ENCODE peak calls at places on chromosome 13, in six cellular contexts. E is stimulated activated CD4-positive, alpha-beta T cell treated with anti-CD3 and anti-CD28 coated beads, Interleukin-2, amount 100 ng/mL, for 48 hours; I is fibroblast of lung; R is mucosa of gallbladder; P is activated naive CD4-positive, alpha-beta T cell; Z is NCI-H1417. G is an unnamed sample.

GRCh38 chr13:32261567-32261966 is 53.6 kb downstream of the ZAR1L start:
- DNase-seq in P (no peak), E (no peak), Z (no peak), R (peak; percentile 81), I (peak; percentile 90), G (no peak)

GRCh38 chr13:31322025-31322424 is 122.2 kb downstream of the B3GLCT start:
- DNase-seq in E (no peak), R (no peak), I (peak; percentile 65), Z (no peak), P (no peak), G (no peak)

GRCh38 chr13:68927387-68928026 is 1180.1 kb upstream of the ATXN8OS start:
- DNase-seq in Z (no peak), R (no peak), I (peak; percentile 0), E (no peak), P (no peak), G (no peak)

GRCh38 chr13:32023698-32024097 is 7.9 kb upstream of the FRY start:
- DNase-seq in Z (no peak), P (no peak), R (no peak), E (no peak), I (peak; percentile 36), G (no peak)

GRCh38 chr13:23758783-23759527 is 130.2 kb downstream of the MIPEP start:
- DNase-seq in P (no peak), I (no peak), R (no peak), Z (no peak), E (no peak), G (no peak)

GRCh38 chr13:50543767-50544166 is 299.7 kb downstream of the DLEU7 start:
- DNase-seq in I (peak; percentile 94), E (no peak), Z (peak; percentile 26), R (no peak), P (no peak), G (no peak)

GRCh38 chr13:97573011-97573410 is 139.0 kb downstream of the RAP2A start:
- DNase-seq in P (no peak), R (no peak), I (no peak), Z (no peak), E (no peak), G (no peak)

GRCh38 chr13:41916173-41916954 is 44.5 kb downstream of the VWA8 start:
- DNase-seq in Z (no peak), R (no peak), P (no peak), E (no peak), I (peak; percentile 95), G (peak; percentile 70)

GRCh38 chr13:63636231-63636993 is 2220.8 kb upstream of the PCDH20 start:
- DNase-seq in P (no peak), Z (no peak), R (no peak), I (peak; percentile 14), E (no peak), G (no peak)

GRCh38 chr13:31437975-31438374 is 238.2 kb downstream of the B3GLCT start:
- DNase-seq in E (no peak), I (no peak), P (no peak), R (no peak), Z (no peak), G (no peak)

GRCh38 chr13:106036870-106037269 is 498.6 kb downstream of the EFNB2 start:
- DNase-seq in P (no peak), I (no peak), Z (no peak), R (no peak), E (no peak), G (no peak)

GRCh38 chr13:68304287-68304893 is 1074.3 kb upstream of the PCDH9 start:
- DNase-seq in I (peak; percentile 39), Z (no peak), R (no peak), P (no peak), E (no peak), G (peak; percentile 26)

GRCh38 chr13:99434258-99434788 is 66.9 kb upstream of the TM9SF2 start:
- DNase-seq in P (no peak), R (peak; percentile 23), E (peak; percentile 71), I (no peak), Z (no peak), G (no peak)

GRCh38 chr13:97423300-97424045 is 10.5 kb upstream of the RAP2A start:
- DNase-seq in R (no peak), P (no peak), E (no peak), Z (no peak), I (no peak), G (no peak)

GRCh38 chr13:113548171-113548641 is 36.3 kb upstream of the TFDP1 start:
- DNase-seq in R (no peak), P (no peak), I (no peak), E (no peak), Z (peak; percentile 84), G (no peak)

GRCh38 chr13:110910013-110910890 is 4.6 kb downstream of the ANKRD10 start:
- DNase-seq in R (no peak), Z (no peak), I (no peak), P (no peak), E (no peak), G (no peak)

GRCh38 chr13:76597868-76598267 is 288.3 kb downstream of the KCTD12 start:
- DNase-seq in I (no peak), R (no peak), Z (no peak), P (no peak), E (no peak), G (no peak)

GRCh38 chr13:48000559-48001126 is 430 bp downstream of the SUCLA2 start:
- DNase-seq in I (peak; percentile 10), P (no peak), E (no peak), R (peak; percentile 10), Z (peak; percentile 5), G (peak; percentile 39)

GRCh38 chr13:20401586-20401957 is 124.1 kb downstream of the CRYL1 start:
- DNase-seq in R (no peak), E (no peak), Z (no peak), I (peak; percentile 31), P (no peak), G (no peak)

GRCh38 chr13:97853550-97853949 is 99.9 kb upstream of the IPO5 start:
- DNase-seq in Z (no peak), I (peak; percentile 8), R (no peak), P (no peak), E (no peak), G (no peak)

GRCh38 chr13:31073859-31074718 is 87.6 kb downstream of the HSPH1 start:
- DNase-seq in P (no peak), I (peak; percentile 33), R (no peak), Z (no peak), E (peak; percentile 32), G (peak; percentile 68)

GRCh38 chr13:110589991-110590390 is 25.4 kb upstream of the NAXD start:
- DNase-seq in E (no peak), I (no peak), P (no peak), R (no peak), Z (no peak), G (no peak)

GRCh38 chr13:73417012-73417615 is 358.3 kb downstream of the KLF5 start:
- DNase-seq in P (no peak), I (no peak), E (no peak), R (no peak), Z (peak; percentile 25), G (peak; percentile 12)

GRCh38 chr13:110109910-110110309 is 197.0 kb downstream of the COL4A1 start:
- DNase-seq in I (peak; percentile 91), E (no peak), R (peak; percentile 43), Z (no peak), P (no peak), G (no peak)

GRCh38 chr13:29594310-29594709 is 1.2 kb downstream of the SLC7A1 start:
- DNase-seq in R (no peak), P (no peak), E (peak; percentile 40), I (peak; percentile 78), Z (peak; percentile 16), G (peak; percentile 67)